ENCODE peak calls at places on chromosomes 11 and 22, in four cellular contexts. G is heart right ventricle, C is tibial nerve, K is uterus. O is an unnamed sample.

GRCh38 chr11:36953986-36954385 is 355.9 kb upstream of the RAG2 start:
- DNase-seq in G (no peak), C (no peak), K (no peak), O (no peak)

GRCh38 chr11:37511425-37511933 is 913.4 kb upstream of the RAG2 start:
- DNase-seq in G (no peak), C (no peak), K (no peak), O (no peak)

GRCh38 chr22:29587938-29588699 is 7.2 kb upstream of the NIPSNAP1 start:
- DNase-seq in G (no peak), C (no peak), K (no peak), O (no peak)

GRCh38 chr22:35510481-35510934 is 30.1 kb upstream of the RASD2 start:
- DNase-seq in G (no peak), C (no peak), K (no peak), O (no peak)

GRCh38 chr22:30694638-30695350 is at the start of gene OSBP2:
- DNase-seq in G (peak; percentile 5), C (no peak), K (peak; percentile 30), O (peak; percentile 58)

GRCh38 chr11:10263929-10264328 is 30.1 kb downstream of the SBF2 start:
- DNase-seq in G (no peak), C (no peak), K (no peak), O (no peak)

GRCh38 chr11:131169057-131169456 is 201.4 kb upstream of the NTM start:
- DNase-seq in G (no peak), C (no peak), K (no peak), O (no peak)

GRCh38 chr11:87306260-87306861 is 268.6 kb downstream of the TMEM135 start:
- DNase-seq in G (no peak), C (no peak), K (no peak), O (no peak)

GRCh38 chr11:36195496-36196346 is 93.5 kb downstream of the COMMD9 start:
- DNase-seq in G (no peak), C (no peak), K (no peak), O (no peak)

GRCh38 chr11:65401073-65401802 is 14.8 kb downstream of the FRMD8 start:
- DNase-seq in G (no peak), C (no peak), K (no peak), O (no peak)

GRCh38 chr11:78699606-78700005 is 124.9 kb upstream of the NARS2 start:
- DNase-seq in G (no peak), C (no peak), K (no peak), O (no peak)

GRCh38 chr22:49627217-49628181 is 200.2 kb downstream of the BRD1 start:
- DNase-seq in G (no peak), C (no peak), K (no peak), O (no peak)

GRCh38 chr22:46661221-46661851 is 41.1 kb downstream of the GRAMD4 start:
- DNase-seq in G (no peak), C (no peak), K (no peak), O (no peak)

GRCh38 chr11:102225689-102226562 is 91.4 kb upstream of the BIRC3 start:
- DNase-seq in G (no peak), C (no peak), K (no peak), O (no peak)

GRCh38 chr11:78190871-78191538 is 2.3 kb downstream of the USP35 start:
- DNase-seq in G (no peak), C (no peak), K (no peak), O (no peak)

GRCh38 chr11:95985174-95985808 is 61.4 kb upstream of the MTMR2 start:
- DNase-seq in G (no peak), C (no peak), K (no peak), O (no peak)

GRCh38 chr11:45110562-45110961 is 35.9 kb upstream of the PRDM11 start:
- DNase-seq in G (peak; percentile 64), C (peak; percentile 88), K (peak; percentile 28), O (peak; percentile 74)

GRCh38 chr11:128244896-128245295 is 342.5 kb downstream of the ETS1 start:
- DNase-seq in G (no peak), C (no peak), K (no peak), O (no peak)

GRCh38 chr11:103541186-103541795 is 432.1 kb downstream of the DYNC2H1 start:
- DNase-seq in G (no peak), C (no peak), K (no peak), O (no peak)

GRCh38 chr22:38180841-38181452 is 683 bp downstream of the PLA2G6 start:
- DNase-seq in G (peak; percentile 53), C (peak; percentile 52), K (no peak), O (peak; percentile 80)

GRCh38 chr22:39723463-39723862 is 152.9 kb downstream of the CACNA1I start:
- DNase-seq in G (no peak), C (no peak), K (no peak), O (no peak)

GRCh38 chr22:20531404-20532181 is 24.2 kb downstream of the MED15 start:
- DNase-seq in G (peak; percentile 53), C (no peak), K (peak; percentile 43), O (peak; percentile 61)

GRCh38 chr11:91773090-91773489 is 451.5 kb upstream of the FAT3 start:
- DNase-seq in G (no peak), C (no peak), K (no peak), O (no peak)

GRCh38 chr11:86596861-86597632 is 75.4 kb downstream of the ME3 start:
- DNase-seq in G (peak; percentile 75), C (peak; percentile 39), K (no peak), O (no peak)

GRCh38 chr22:32396746-32397145 is 15.3 kb downstream of the RTCB start:
- DNase-seq in G (no peak), C (no peak), K (no peak), O (no peak)
- H3K36me3 ChIP-seq in G (peaks cover 6% of the 10 kb centered on the region), C (peaks cover 100% of the 10 kb centered on the region), K (no peaks in the 10 kb centered on the region), O (peaks cover 39% of the 10 kb centered on the region)

DNA sequence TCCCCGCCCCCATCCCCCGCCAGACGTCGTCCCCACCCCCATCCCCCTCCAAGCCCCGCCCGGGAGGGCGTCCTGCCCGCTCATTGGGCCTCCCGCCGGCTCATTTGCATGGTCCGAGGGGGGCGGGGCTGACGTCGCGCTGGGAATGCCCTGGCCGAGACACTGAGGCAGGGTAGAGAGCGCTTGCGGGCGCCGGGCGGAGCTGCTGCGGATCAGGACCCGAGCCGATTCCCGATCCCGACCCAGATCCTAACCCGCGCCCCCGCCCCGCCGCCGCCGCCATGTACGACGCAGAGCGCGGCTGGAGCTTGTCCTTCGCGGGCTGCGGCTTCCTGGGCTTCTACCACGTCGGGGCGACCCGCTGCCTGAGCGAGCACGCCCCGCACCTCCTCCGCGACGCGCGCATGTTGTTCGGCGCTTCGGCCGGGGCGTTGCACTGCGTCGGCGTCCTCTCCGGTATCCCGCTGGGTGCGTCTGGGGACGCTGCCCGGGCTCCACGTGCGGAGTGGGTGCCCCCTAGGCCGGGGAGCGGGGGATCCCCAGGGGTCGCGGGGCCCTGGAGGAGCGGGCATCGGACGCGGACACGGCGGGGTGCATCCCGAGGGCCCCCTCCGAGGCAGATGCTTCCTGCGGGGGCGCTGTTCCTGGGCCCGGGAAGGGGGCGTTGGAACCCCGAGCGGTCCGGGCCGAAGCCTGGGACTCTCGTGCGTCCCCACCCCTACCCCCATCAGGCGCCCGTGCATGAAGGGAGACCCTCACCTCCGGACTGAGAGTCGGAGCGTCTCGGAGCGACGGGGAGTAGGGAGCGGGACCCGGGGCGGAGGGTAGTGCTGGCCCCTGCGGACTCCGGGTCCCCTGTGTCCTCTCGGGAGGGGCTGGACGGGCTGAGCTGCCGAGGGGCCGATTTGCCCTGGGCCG is at the start of gene PNPLA3:
- DNase-seq in G (peak; percentile 92), C (peak; percentile 84), K (peak; percentile 80), O (peak; percentile 93)
- TF ChIP-seq CTCF in G (no peak), C (no peak), K (no peak), O (no peak)

GRCh38 chr11:68040121-68040956 is 1.5 kb downstream of the TCIRG1 start:
- DNase-seq in G (peak; percentile 77), C (peak; percentile 48), K (peak; percentile 65), O (peak; percentile 70)
- H3K4me3 ChIP-seq in G (peak overlapping the region; percentile 27), C (peak overlapping the region; percentile 71), K (peak overlapping the region; percentile 58), O (peak overlapping the region; percentile 24)

DNA sequence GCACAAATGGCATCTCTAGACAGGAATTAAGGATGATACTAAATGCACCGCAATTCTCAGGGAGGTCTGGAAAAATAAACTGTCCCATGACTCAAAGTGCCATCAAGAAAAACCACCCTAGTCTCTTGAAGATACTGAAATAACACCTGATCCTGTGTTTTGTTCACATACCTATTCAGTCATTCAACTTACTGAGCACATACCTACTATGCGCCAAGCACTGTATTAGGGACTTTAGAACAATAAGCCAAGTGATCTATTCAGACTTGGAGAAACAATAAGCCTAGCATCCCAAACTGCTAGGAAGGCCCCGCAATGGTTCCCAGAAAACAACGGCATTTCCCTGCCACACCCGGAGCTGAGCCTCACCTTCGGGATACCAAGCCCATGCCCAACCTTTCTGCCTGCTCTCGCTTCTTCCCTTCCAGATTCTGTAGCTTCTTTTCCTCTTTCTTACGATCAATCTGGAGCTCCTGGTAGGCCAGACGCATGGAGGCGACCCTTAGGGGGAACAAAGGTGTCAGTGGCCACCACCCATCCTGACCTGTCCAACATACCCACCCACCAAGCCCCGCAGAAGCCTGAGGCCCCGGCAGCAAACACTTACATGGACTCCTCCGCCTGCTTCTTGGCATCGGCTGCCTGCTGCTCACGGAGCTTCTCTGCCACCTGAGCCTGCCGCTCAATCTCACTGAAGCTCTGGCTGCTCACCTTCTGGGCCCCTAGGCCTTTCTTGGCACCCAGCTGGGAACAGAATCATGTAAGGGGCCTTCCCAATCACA is 5.4 kb downstream of the ARFGAP2 start:
- DNase-seq in G (no peak), C (no peak), K (no peak), O (no peak)
- H3K36me3 ChIP-seq in G (peaks cover 12% of the 10 kb centered on the region), C (peaks cover 90% of the 10 kb centered on the region), K (no peaks in the 10 kb centered on the region), O (peaks cover 19% of the 10 kb centered on the region)

GRCh38 chr11:62882428-62882742 is 1.7 kb downstream of the SLC3A2 start:
- DNase-seq in G (no peak), C (no peak), K (no peak), O (no peak)

GRCh38 chr11:62882811-62883496 is 2.3 kb downstream of the SLC3A2 start:
- DNase-seq in G (no peak), C (no peak), K (no peak), O (no peak)

GRCh38 chr11:62880803-62881578 is at the start of gene SLC3A2:
- DNase-seq in G (peak; percentile 86), C (peak; percentile 86), K (peak; percentile 91), O (peak; percentile 94)

GRCh38 chr11:62880231-62880802 is 379 bp upstream of the SLC3A2 start:
- DNase-seq in G (no peak), C (no peak), K (peak; percentile 76), O (no peak)

GRCh38 chr11:62881579-62882427 is 1.1 kb downstream of the SLC3A2 start:
- DNase-seq in G (peak; percentile 94), C (peak; percentile 97), K (peak; percentile 96), O (peak; percentile 96)
- TF ChIP-seq CTCF in G (no peak), C (no peak), K (no peak), O (no peak)

DNA sequence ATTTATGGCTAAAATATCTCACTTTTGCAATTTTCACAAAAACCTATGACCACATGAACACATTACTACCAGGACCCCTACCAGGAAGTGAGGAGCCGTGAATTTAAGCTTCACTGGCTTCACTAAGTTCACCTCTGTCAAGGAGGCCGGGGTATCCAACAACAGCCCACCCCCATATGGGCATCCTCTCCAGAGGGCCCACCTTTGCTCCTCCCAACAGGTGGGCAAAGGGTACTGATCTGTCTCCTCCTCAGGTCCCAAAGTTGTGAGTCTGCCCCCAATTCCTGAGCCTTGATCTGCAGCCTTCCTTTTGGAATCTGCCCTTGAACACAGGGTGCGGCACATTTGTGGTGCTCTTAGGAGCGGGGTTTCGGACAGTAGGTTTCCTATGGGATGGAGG is 66.9 kb downstream of the OTOG start:
- DNase-seq in G (no peak), C (no peak), K (no peak), O (no peak)
- H3K4me3 ChIP-seq in G (no peak overlapping the region), C (no peak overlapping the region), K (no peak overlapping the region), O (no peak overlapping the region)

O was measured in mucosa of descending colon.